ENCODE peak calls at places on chromosome 21, in five cellular contexts. V, A, X, N and R are unnamed samples.

GRCh38 chr21:14979264-14979663 is 85.5 kb downstream of the NRIP1 start:
- DNase-seq in V (no peak), A (no peak), N (no peak), X (no peak), R (no peak)

GRCh38 chr21:36575306-36575705 is 95.4 kb upstream of the CLDN14 start:
- DNase-seq in A (no peak), X (no peak), N (no peak), V (no peak), R (no peak)

GRCh38 chr21:41640756-41641509 is 125.9 kb downstream of the RIPK4 start:
- DNase-seq in V (peak; percentile 21), N (peak; percentile 22), A (peak; percentile 85), X (no peak), R (no peak)

GRCh38 chr21:44575307-44576024 is 1.9 kb downstream of the KRTAP10-4 start:
- DNase-seq in A (no peak), V (no peak), N (no peak), X (no peak), R (no peak)

GRCh38 chr21:31236528-31236927 is 107.5 kb downstream of the TIAM1 start:
- DNase-seq in V (peak; percentile 53), N (no peak), X (no peak), A (no peak), R (no peak)

GRCh38 chr21:45939521-45940045 is 42.0 kb upstream of the COL6A1 start:
- DNase-seq in N (no peak), A (no peak), X (no peak), V (no peak), R (no peak)

GRCh38 chr21:34754690-34755647 is 86.2 kb downstream of the CLIC6 start:
- DNase-seq in N (no peak), A (no peak), X (no peak), V (no peak), R (no peak)

GRCh38 chr21:16535100-16535418 is 805.3 kb downstream of the USP25 start:
- DNase-seq in X (no peak), N (no peak), A (peak; percentile 96), V (peak; percentile 85), R (peak; percentile 94)

GRCh38 chr21:46320331-46320801 is 3.3 kb downstream of the C21orf58 start:
- DNase-seq in V (no peak), N (no peak), A (peak; percentile 1), X (no peak), R (no peak)

GRCh38 chr21:46264690-46265144 is 20.7 kb downstream of the MCM3AP start:
- DNase-seq in V (no peak), N (no peak), A (no peak), X (no peak), R (no peak)

GRCh38 chr21:15289896-15290841 is 225.4 kb upstream of the NRIP1 start:
- DNase-seq in X (peak; percentile 7), A (no peak), V (no peak), N (no peak), R (no peak)

GRCh38 chr21:33644383-33645074 is 2.2 kb downstream of the ITSN1 start:
- DNase-seq in X (no peak), A (peak; percentile 82), N (no peak), V (peak; percentile 88), R (no peak)

GRCh38 chr21:35051287-35051818 is 2.3 kb upstream of the RUNX1 start:
- DNase-seq in X (no peak), A (peak; percentile 69), N (peak; percentile 51), V (peak; percentile 91), R (no peak)

GRCh38 chr21:45943630-45944540 is 37.7 kb upstream of the COL6A1 start:
- DNase-seq in N (no peak), V (no peak), X (no peak), A (no peak), R (no peak)

GRCh38 chr21:14541840-14542495 is 4.1 kb downstream of the SAMSN1 start:
- DNase-seq in N (no peak), X (no peak), A (no peak), V (no peak), R (no peak)

GRCh38 chr21:35923971-35924370 is 136.4 kb downstream of the SETD4 start:
- DNase-seq in X (no peak), N (no peak), V (no peak), A (no peak), R (no peak)

GRCh38 chr21:33149166-33149565 is 79.2 kb downstream of the OLIG1 start:
- DNase-seq in N (no peak), A (no peak), X (peak; percentile 72), V (no peak), R (no peak)

GRCh38 chr21:26153758-26154157 is 16.8 kb downstream of the APP start:
- DNase-seq in A (no peak), X (no peak), N (no peak), V (peak; percentile 76), R (no peak)

GRCh38 chr21:43355925-43356289 is 71.0 kb downstream of the SIK1 start:
- DNase-seq in N (no peak), A (no peak), V (no peak), X (no peak), R (no peak)

GRCh38 chr21:15192243-15192642 is 127.4 kb upstream of the NRIP1 start:
- DNase-seq in N (no peak), A (peak; percentile 79), X (no peak), V (peak; percentile 12), R (no peak)

GRCh38 chr21:45299026-45299863 is 11.6 kb upstream of the POFUT2 start:
- DNase-seq in V (peak; percentile 68), N (no peak), A (no peak), X (no peak), R (no peak)

GRCh38 chr21:32585042-32585710 is at the start of gene TCP10L:
- DNase-seq in V (no peak), X (no peak), N (no peak), A (no peak), R (no peak)

GRCh38 chr21:16708431-16708830 is 804.4 kb upstream of the CXADR start:
- DNase-seq in N (peak; percentile 19), A (peak; percentile 64), X (no peak), V (peak; percentile 30), R (no peak)

GRCh38 chr21:39125752-39126485 is 57.3 kb downstream of the PSMG1 start:
- DNase-seq in V (peak; percentile 81), X (no peak), N (no peak), A (peak; percentile 82), R (peak; percentile 4)

GRCh38 chr21:42695324-42696025 is 42.1 kb downstream of the PDE9A start:
- DNase-seq in X (no peak), N (no peak), A (peak; percentile 89), V (peak; percentile 64), R (peak; percentile 95)